ENCODE peak calls at places on chromosome 10, in six cellular contexts. F is right atrium auricular region; U is CD8-positive, alpha-beta T cell; H is esophagus squamous epithelium; X is MM.1S; T is cardiac muscle cell. R is an unnamed sample. For H3K4me1, the result is how much of the 10 kb centered on the place peaks cover.

GRCh38 chr10:74593470-74593869 is 232.9 kb upstream of the KAT6B start:
- DNase-seq in U (no peak), T (no peak), F (no peak), X (no peak), H (no peak), R (no peak)

GRCh38 chr10:69484736-69485135 is 33.5 kb downstream of the TSPAN15 start:
- DNase-seq in T (no peak), H (no peak), F (no peak), U (no peak), X (no peak), R (no peak)

GRCh38 chr10:7153750-7154149 is 257.1 kb downstream of the SFMBT2 start:
- DNase-seq in F (no peak), U (no peak), X (no peak), T (no peak), H (no peak), R (no peak)

GRCh38 chr10:98267894-98268693 is at the start of gene LOXL4:
- DNase-seq in H (no peak), F (no peak), X (no peak), U (no peak), T (peak), R (no peak)

GRCh38 chr10:69451784-69452251 is 553 bp downstream of the TSPAN15 start:
- DNase-seq in H (no peak), F (no peak), T (peak), U (no peak), X (no peak), R (no peak)

GRCh38 chr10:11212285-11212684 is 194.6 kb downstream of the CELF2 start:
- DNase-seq in T (no peak), X (no peak), H (no peak), F (no peak), U (no peak), R (no peak)

GRCh38 chr10:1292611-1293021 is 236.4 kb downstream of the WDR37 start:
- DNase-seq in T (no peak), F (no peak), U (no peak), H (no peak), X (no peak), R (peak)

GRCh38 chr10:5530846-5531557 is 6.2 kb downstream of the CALML3 start:
- DNase-seq in U (no peak), T (no peak), H (no peak), X (no peak), F (no peak), R (peak)

GRCh38 chr10:100175873-100176272 is 10.0 kb downstream of the ERLIN1 start:
- DNase-seq in X (no peak), H (no peak), U (no peak), T (no peak), F (no peak), R (no peak)

GRCh38 chr10:43407148-43407575 is 1.8 kb downstream of the HNRNPF start:
- DNase-seq in H (no peak), F (no peak), X (peak), U (no peak), T (peak), R (peak)

GRCh38 chr10:75400769-75401568 is 595 bp downstream of the ZNF503 start:
- DNase-seq in X (peak), T (peak), F (peak), U (no peak), H (no peak), R (peak)

GRCh38 chr10:71290806-71291205 is 28.3 kb upstream of the SLC29A3 start:
- DNase-seq in H (no peak), T (no peak), X (no peak), U (no peak), F (no peak), R (no peak)

GRCh38 chr10:93821051-93821772 is 63.5 kb downstream of the LGI1 start:
- DNase-seq in F (no peak), X (peak), U (no peak), H (no peak), T (peak), R (no peak)

GRCh38 chr10:94524146-94524545 is 21.4 kb upstream of the HELLS start:
- DNase-seq in X (no peak), H (no peak), U (no peak), F (no peak), T (no peak), R (no peak)

GRCh38 chr10:69577268-69578232 is 4.3 kb upstream of the NEUROG3 start:
- DNase-seq in H (no peak), X (no peak), F (no peak), U (no peak), T (no peak), R (no peak)

GRCh38 chr10:118584181-118584954 is 11.1 kb downstream of the PRLHR start:
- DNase-seq in X (no peak), H (no peak), F (no peak), U (no peak), T (no peak), R (no peak)

GRCh38 chr10:14681305-14681704 is 93.4 kb downstream of the FAM107B start:
- DNase-seq in X (no peak), T (no peak), H (no peak), U (no peak), F (no peak), R (no peak)

GRCh38 chr10:125209591-125210373 is 49.4 kb upstream of the CTBP2 start:
- DNase-seq in H (no peak), U (no peak), T (no peak), X (no peak), F (no peak), R (peak)

GRCh38 chr10:66924674-66925345 is 1.0 kb upstream of the LRRTM3 start:
- DNase-seq in X (no peak), H (no peak), U (no peak), T (no peak), F (no peak), R (no peak)

GRCh38 chr10:123897146-123897545 is 5.5 kb upstream of the CPXM2 start:
- DNase-seq in T (no peak), F (no peak), H (no peak), X (no peak), U (no peak), R (no peak)

GRCh38 chr10:78831001-78831400 is 237.8 kb upstream of the ZMIZ1 start:
- DNase-seq in X (no peak), F (no peak), H (no peak), T (no peak), U (no peak), R (no peak)

GRCh38 chr10:84054743-84055142 is 84.6 kb upstream of the GHITM start:
- DNase-seq in U (no peak), X (no peak), H (no peak), F (no peak), T (no peak), R (no peak)

GRCh38 chr10:77248104-77248503 is 389.5 kb downstream of the KCNMA1 start:
- DNase-seq in T (peak), H (no peak), F (no peak), U (no peak), X (no peak), R (no peak)

GRCh38 chr10:43229208-43230061 is 37.4 kb downstream of the RASGEF1A start:
- DNase-seq in H (no peak), F (no peak), T (peak), U (no peak), X (no peak), R (peak)

GRCh38 chr10:88826390-88826789 is 23.9 kb downstream of the LIPM start:
- DNase-seq in F (no peak), X (no peak), H (no peak), T (no peak), U (no peak), R (no peak)

GRCh38 chr10:47286591-47287325 is 13.2 kb upstream of the GDF10 start:
- DNase-seq in F (peak), H (no peak), X (no peak), T (no peak), U (no peak), R (peak)

GRCh38 chr10:14674376-14675050 is 100.2 kb downstream of the FAM107B start:
- DNase-seq in T (no peak), U (no peak), X (no peak), H (no peak), F (no peak), R (no peak)

GRCh38 chr10:72331575-72332422 is 22.9 kb downstream of the DNAJB12 start:
- DNase-seq in X (peak), T (peak), H (peak), F (peak), U (peak), R (peak)

GRCh38 chr10:72329290-72330058 is 25.2 kb downstream of the DNAJB12 start:
- DNase-seq in F (no peak), T (no peak), H (no peak), U (no peak), X (no peak), R (peak)

GRCh38 chr10:72328829-72329204 is 25.9 kb downstream of the DNAJB12 start:
- DNase-seq in F (no peak), H (no peak), T (no peak), U (no peak), X (no peak), R (no peak)

GRCh38 chr10:72328045-72328828 is 26.5 kb downstream of the DNAJB12 start:
- DNase-seq in X (no peak), H (no peak), T (peak), F (peak), U (no peak), R (no peak)

DNA sequence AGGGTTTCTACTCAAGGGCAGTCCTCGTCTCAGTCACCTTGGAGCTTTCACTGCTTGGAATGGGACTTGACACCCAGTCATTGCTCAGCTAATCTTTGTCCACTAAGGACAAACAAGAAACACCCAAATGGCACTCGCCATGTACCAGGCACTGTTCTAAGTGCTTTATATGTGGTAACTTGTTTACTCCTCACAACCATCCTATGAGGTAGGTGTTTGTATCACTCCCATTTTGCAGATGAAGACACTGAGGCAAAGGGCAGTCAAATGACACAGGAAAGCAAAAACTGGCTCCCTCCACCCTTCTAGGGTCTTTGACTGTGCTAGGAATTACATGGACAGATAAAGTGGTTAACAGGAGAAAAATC is 24.7 kb downstream of the DNAJB12 start:
- DNase-seq in U (no peak), X (no peak), H (no peak), F (no peak), T (no peak), R (no peak)
- H3K4me1 ChIP-seq in U (half or more), X (under half), H (half or more), F (half or more), T (half or more), R (half or more)

GRCh38 chr10:96022739-96023138 is 20.6 kb upstream of the CCNJ start:
- DNase-seq in X (no peak), U (no peak), F (no peak), T (no peak), H (no peak), R (no peak)

GRCh38 chr10:96023168-96023567 is 20.2 kb upstream of the CCNJ start:
- DNase-seq in X (no peak), F (no peak), T (no peak), H (no peak), U (no peak), R (no peak)

GRCh38 chr10:96021332-96021731 is 22.1 kb upstream of the CCNJ start:
- DNase-seq in H (no peak), X (no peak), U (no peak), F (no peak), T (no peak), R (no peak)

GRCh38 chr10:96025566-96025965 is 17.8 kb upstream of the CCNJ start:
- DNase-seq in T (peak), X (peak), F (no peak), H (no peak), U (no peak), R (no peak)
- TF ChIP-seq CTCF in T (no peak), X (peak), F (no peak), H (no peak), U (no peak), R (no peak)

GRCh38 chr10:32940321-32941264 is 17.4 kb downstream of the ITGB1 start:
- DNase-seq in F (no peak), H (no peak), T (no peak), U (no peak), X (no peak), R (no peak)

GRCh38 chr10:32939296-32940111 is 18.5 kb downstream of the ITGB1 start:
- DNase-seq in T (no peak), U (no peak), X (no peak), H (no peak), F (no peak), R (no peak)

GRCh38 chr10:32941357-32941756 is 16.7 kb downstream of the ITGB1 start:
- DNase-seq in X (no peak), U (no peak), H (no peak), T (peak), F (no peak), R (no peak)

GRCh38 chr10:32937824-32938482 is 20.1 kb downstream of the ITGB1 start:
- DNase-seq in X (no peak), U (no peak), F (no peak), H (no peak), T (peak), R (peak)

DNA sequence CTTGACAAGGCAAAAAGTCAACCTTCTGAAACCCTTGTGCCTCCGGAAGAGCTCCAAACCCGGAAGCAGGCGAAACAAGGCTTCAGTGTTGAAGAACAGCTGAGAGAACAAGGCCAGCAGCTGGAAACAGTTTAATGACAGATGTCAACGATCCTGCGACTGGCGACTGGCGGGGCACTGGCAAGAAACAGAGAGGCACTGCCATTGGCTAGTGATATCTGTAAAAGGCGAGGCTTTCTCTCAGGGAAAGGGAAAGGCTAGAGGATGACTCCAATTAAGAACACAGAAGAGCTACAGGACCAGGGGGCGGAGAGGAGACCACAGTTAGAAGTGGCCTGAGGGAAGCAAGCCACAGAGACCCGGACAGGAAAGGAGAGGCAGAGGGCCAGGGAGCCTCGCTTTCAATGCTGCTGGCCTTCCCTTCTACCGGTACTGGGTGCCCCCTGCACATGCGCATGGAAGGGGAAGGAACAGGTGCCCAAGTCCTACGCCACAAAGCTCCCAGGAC is 19.4 kb downstream of the ITGB1 start:
- DNase-seq in X (no peak), H (no peak), T (peak), F (peak), U (no peak), R (peak)
- H3K4me1 ChIP-seq in X (under half), H (half or more), T (under half), F (half or more), U (under half), R (half or more)

GRCh38 chr10:79947083-79947415 is 1.9 kb downstream of the SFTPD start:
- DNase-seq in T (no peak), X (no peak), H (no peak), F (peak), U (no peak), R (no peak)

GRCh38 chr10:79946270-79947082 is 2.4 kb downstream of the SFTPD start:
- DNase-seq in F (peak), X (no peak), U (no peak), T (no peak), H (no peak), R (no peak)

GRCh38 chr10:79948976-79949722 is at the start of gene SFTPD:
- DNase-seq in U (no peak), T (no peak), F (no peak), H (no peak), X (no peak), R (no peak)

GRCh38 chr10:79944428-79945395 is 4.2 kb downstream of the SFTPD start:
- DNase-seq in H (no peak), T (no peak), X (no peak), F (peak), U (no peak), R (no peak)

GRCh38 chr10:79947787-79948424 is 999 bp downstream of the SFTPD start:
- DNase-seq in X (no peak), U (no peak), T (no peak), H (no peak), F (peak), R (no peak)
- TF ChIP-seq CTCF in X (no peak), U (no peak), T (no peak), H (no peak), F (no peak), R (no peak)

GRCh38 chr10:132459252-132460028 is 62.4 kb downstream of the PWWP2B start:
- DNase-seq in X (no peak), U (no peak), H (no peak), T (no peak), F (no peak), R (peak)

GRCh38 chr10:132457328-132458070 is 60.5 kb downstream of the PWWP2B start:
- DNase-seq in T (no peak), H (no peak), U (no peak), X (peak), F (no peak), R (peak)

GRCh38 chr10:132460071-132460470 is 63.1 kb downstream of the PWWP2B start:
- DNase-seq in H (no peak), U (no peak), X (no peak), F (no peak), T (no peak), R (peak)

GRCh38 chr10:132458071-132458594 is 61.1 kb downstream of the PWWP2B start:
- DNase-seq in X (no peak), F (no peak), U (no peak), T (no peak), H (no peak), R (no peak)

DNA sequence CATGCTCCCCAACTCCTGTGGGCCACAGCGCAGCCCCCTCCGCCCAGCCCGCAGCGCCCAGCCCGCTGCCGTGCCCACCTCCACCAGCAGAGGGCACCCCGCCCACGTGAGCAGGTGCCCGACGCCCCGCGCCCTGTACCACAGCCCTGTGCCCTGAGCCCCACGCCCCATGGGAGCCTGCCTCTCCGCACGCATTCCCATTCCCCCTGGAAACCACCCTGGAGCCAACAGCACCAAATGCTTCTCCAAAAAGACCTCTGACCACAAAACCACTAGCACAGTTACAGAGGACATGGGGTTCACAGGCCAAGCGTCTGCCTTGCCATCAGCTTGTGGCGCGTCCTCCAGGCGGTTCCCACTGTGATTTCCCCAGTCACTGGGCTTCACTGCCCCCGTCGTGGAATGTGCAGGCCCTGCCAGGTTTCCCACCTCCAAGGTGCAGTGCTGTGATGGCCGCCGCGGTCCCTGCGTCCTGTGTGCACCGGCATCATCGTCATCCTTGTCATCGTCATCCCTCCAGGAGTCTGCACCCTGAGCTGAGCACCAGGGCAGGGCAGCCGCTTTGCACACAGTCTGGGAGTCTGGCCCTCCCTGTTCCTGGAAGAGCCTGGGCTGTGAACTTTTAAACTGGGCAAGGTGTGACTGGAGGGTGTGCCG is 61.7 kb downstream of the PWWP2B start:
- DNase-seq in X (no peak), H (no peak), T (peak), U (peak), F (no peak), R (peak)
- H3K4me1 ChIP-seq in X (under half), H (half or more), T (under half), U (under half), F (under half), R (under half)

GRCh38 chr10:21452203-21452602 is 73.3 kb downstream of the SKIDA1 start:
- DNase-seq in H (no peak), X (no peak), T (no peak), F (no peak), U (no peak), R (no peak)

GRCh38 chr10:21445161-21445560 is 80.3 kb downstream of the SKIDA1 start:
- DNase-seq in F (no peak), X (no peak), U (no peak), T (no peak), H (no peak), R (no peak)

DNA sequence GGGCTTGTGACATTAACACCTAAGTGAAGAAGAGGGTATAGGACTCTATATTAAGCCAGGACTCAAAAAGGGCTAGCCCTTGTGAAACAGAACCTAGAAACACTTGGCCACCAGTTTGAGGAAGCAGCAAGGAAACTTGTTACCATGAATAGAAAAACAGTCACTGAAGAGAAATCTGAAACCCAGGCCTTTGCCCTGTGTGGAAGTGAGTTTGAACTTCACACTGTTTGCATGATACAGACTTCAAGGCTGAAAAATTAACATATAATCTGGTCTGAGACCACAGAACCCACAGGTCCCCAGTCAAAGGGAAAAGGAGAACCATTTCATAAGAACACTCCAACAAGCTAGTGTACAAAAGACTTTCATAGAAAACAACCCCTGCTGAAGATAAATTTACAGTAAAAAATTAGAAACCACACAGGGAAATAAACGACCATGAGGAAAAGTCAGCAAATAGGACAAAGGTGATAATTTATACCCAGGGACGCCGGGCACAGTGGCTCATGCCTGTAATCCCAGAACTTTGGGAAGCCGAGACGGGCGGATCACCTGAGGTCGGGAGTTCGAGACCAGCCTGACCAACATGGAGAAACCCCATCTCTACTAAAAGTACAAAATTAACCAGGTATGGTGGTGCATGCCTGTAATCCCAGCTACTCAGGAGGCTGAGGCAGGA is 76.1 kb downstream of the SKIDA1 start:
- DNase-seq in U (no peak), T (no peak), F (no peak), H (no peak), X (peak), R (no peak)
- TF ChIP-seq CTCF in U (no peak), T (no peak), F (no peak), H (no peak), X (no peak), R (no peak)

GRCh38 chr10:113562108-113562507 is 9.3 kb downstream of the HABP2 start:
- DNase-seq in U (no peak), T (no peak), H (no peak), F (no peak), X (no peak), R (peak)
- H3K4me1 ChIP-seq in U (under half), T (under half), H (under half), F (under half), X (under half), R (under half)

DNA sequence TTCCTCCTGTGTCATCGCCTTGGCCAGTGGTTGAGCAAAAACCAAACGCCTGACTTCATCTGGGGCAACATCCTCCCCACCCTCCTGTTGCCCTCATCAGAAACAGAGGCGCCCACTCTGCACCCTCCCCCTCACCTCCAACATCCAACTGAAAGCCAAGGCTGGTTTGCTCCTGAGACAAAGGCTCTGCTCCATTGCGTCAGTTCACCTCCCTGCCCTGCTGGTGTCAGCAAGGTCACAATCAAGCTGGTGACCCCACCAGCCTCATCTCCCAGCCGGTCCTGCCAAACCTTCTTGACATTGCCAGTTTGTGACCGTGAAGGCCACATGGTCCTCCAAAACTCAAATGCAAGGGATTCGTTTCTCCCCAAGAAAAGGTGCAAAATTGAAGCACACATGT is 131.7 kb upstream of the ADAM12 start:
- DNase-seq in T (no peak), F (no peak), X (no peak), U (no peak), H (no peak), R (no peak)
- TF ChIP-seq CTCF in T (no peak), F (no peak), X (no peak), U (no peak), H (no peak), R (no peak)

R was measured in spleen.